ENCODE peak calls at places on chromosomes 7 and 10, in nine cellular contexts. F is neural progenitor cell, L is H9, Y is fibroblast of lung, G is GM23338, T is PC-3, H is astrocyte, J is HepG2, R is MM.1S. E is an unnamed sample.

GRCh38 chr10:116271593-116272496 is 1.2 kb downstream of the GFRA1 start:
- DNase-seq in F (peak), L (peak), Y (peak), G (peak), T (no peak), H (no peak), J (no peak), R (no peak), E (peak)

GRCh38 chr10:28381465-28381864 is 78.6 kb upstream of the MPP7 start:
- DNase-seq in F (no peak), L (no peak), Y (no peak), G (no peak), T (no peak), H (no peak), J (no peak), R (no peak), E (no peak)

GRCh38 chr10:78224602-78225001 is 190.9 kb downstream of the RPS24 start:
- DNase-seq in F (no peak), L (no peak), Y (no peak), G (no peak), T (no peak), H (peak), J (no peak), R (no peak), E (peak)

GRCh38 chr10:64760371-64760770 is 1239.2 kb downstream of the REEP3 start:
- DNase-seq in F (no peak), L (no peak), Y (peak), G (no peak), T (peak), H (no peak), J (no peak), R (no peak), E (no peak)

GRCh38 chr10:128326251-128326650 is 200.0 kb upstream of the MKI67 start:
- DNase-seq in F (no peak), L (no peak), Y (no peak), G (no peak), T (no peak), H (no peak), J (no peak), R (no peak), E (no peak)

GRCh38 chr10:110392860-110393732 is 88.4 kb upstream of the SMNDC1 start:
- DNase-seq in F (peak), L (no peak), Y (peak), G (peak), T (no peak), H (no peak), J (no peak), R (no peak), E (peak)

GRCh38 chr10:33746878-33747277 is 412.4 kb upstream of the NRP1 start:
- DNase-seq in F (no peak), L (no peak), Y (peak), G (no peak), T (no peak), H (peak), J (no peak), R (no peak), E (no peak)

GRCh38 chr10:107144490-107144889 is 20.0 kb downstream of the SORCS1 start:
- DNase-seq in F (peak), L (peak), Y (no peak), G (peak), T (peak), H (no peak), J (no peak), R (no peak), E (no peak)

GRCh38 chr10:96133135-96133534 is 3.0 kb downstream of the ZNF518A start:
- DNase-seq in F (no peak), L (no peak), Y (no peak), G (no peak), T (peak), H (peak), J (no peak), R (no peak), E (peak)

GRCh38 chr7:6392712-6393666 is 54.8 kb downstream of the DAGLB start:
- DNase-seq in F (no peak), L (no peak), Y (peak), G (no peak), T (peak), H (peak), J (no peak), R (no peak), E (peak)

GRCh38 chr7:43905954-43906326 is 456 bp downstream of the URGCP start:
- DNase-seq in F (peak), L (peak), Y (peak), G (peak), T (peak), H (peak), J (peak), R (peak), E (peak)

GRCh38 chr10:71042699-71043098 is 154.3 kb upstream of the PCBD1 start:
- DNase-seq in F (no peak), L (no peak), Y (no peak), G (no peak), T (no peak), H (no peak), J (no peak), R (no peak), E (no peak)
- H2AFZ ChIP-seq in F (no peak), L (no peak), Y (no peak), G (no peak), T (no peak), H (no peak), J (no peak), R (no peak), E (no peak)

GRCh38 chr10:69437321-69438259 is 13.7 kb upstream of the TSPAN15 start:
- DNase-seq in F (no peak), L (no peak), Y (no peak), G (no peak), T (peak), H (no peak), J (no peak), R (no peak), E (no peak)

GRCh38 chr10:69439350-69439739 is 11.9 kb upstream of the TSPAN15 start:
- DNase-seq in F (no peak), L (no peak), Y (no peak), G (no peak), T (peak), H (no peak), J (no peak), R (no peak), E (no peak)

GRCh38 chr10:69438531-69439349 is 12.5 kb upstream of the TSPAN15 start:
- DNase-seq in F (no peak), L (no peak), Y (peak), G (no peak), T (peak), H (no peak), J (no peak), R (no peak), E (no peak)

GRCh38 chr10:69443354-69443753 is 7.9 kb upstream of the TSPAN15 start:
- DNase-seq in F (no peak), L (no peak), Y (no peak), G (no peak), T (no peak), H (no peak), J (no peak), R (no peak), E (no peak)

DNA sequence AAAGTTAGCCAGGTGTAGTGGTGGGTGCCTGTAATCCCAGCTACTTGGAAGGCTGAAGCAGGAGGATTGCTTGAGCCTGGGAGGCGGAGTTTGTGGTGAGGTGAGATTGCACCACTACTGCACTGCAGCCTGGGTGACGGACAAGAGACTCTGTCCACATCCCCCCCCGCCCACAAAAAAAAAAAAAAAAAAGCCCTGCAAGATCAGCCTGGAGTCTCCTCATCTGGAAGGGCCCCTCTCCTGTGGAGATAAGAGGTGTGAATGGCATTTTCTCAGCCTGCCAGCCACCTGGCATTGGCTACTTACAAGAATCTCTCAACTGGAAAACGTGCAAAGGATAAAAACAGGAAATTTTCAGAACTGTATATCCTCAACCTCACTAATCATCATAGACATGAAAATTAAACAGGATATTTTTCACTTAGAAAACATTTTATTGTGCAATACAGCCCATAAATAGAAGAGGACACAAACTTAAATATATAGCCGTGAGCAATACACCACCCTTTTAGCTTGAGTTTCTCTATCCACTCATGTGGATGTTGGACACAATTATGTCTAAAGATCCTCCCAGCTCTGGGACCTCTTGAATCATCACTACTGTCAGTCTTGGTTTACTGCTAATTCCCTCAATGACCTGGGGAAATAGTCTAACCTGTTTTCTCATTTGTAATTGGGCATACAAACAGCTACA is 11.3 kb upstream of the TSPAN15 start:
- DNase-seq in F (peak), L (peak), Y (peak), G (peak), T (peak), H (no peak), J (peak), R (no peak), E (no peak)
- H3K4me2 ChIP-seq in F (no peak), L (no peak), Y (no peak), G (no peak), T (peak), H (no peak), J (no peak), R (no peak), E (peak)

GRCh38 chr7:47895026-47895425 is 53.2 kb downstream of the PKD1L1 start:
- DNase-seq in F (no peak), L (no peak), Y (no peak), G (no peak), T (no peak), H (no peak), J (no peak), R (no peak), E (no peak)
- H2AFZ ChIP-seq in F (no peak), L (no peak), Y (no peak), G (no peak), T (peak), H (no peak), J (no peak), R (peak), E (no peak)

DNA sequence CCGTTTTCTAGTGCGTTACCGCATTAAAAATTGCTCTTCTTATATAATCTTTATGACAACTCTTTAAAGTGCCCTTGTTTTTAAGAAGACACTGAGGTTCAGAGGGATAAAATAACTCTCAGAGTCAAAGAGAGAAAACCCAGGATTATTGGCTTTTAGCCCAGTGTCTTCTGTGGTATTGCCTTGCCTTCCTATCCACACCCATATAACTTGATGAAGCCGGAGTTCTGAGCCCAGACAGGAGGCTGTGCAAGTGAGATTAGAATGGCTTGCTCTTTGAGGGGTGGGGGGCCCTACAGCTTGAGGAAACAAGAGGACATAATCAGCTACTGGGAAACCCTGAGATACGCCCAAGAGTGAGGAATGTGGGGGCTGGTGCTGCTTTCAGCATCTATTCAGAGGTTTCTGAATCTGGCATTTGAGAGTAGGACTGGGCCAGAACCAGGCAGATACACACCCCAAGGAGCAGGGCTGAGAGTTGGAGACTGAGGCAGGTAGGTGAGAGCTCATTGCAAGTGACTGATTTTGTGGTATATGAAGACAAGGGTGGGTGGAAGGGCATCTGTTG is 2.3 kb downstream of the PRXL2A start:
- DNase-seq in F (no peak), L (no peak), Y (no peak), G (no peak), T (no peak), H (no peak), J (no peak), R (no peak), E (no peak)
- H3K4me2 ChIP-seq in F (peak), L (no peak), Y (no peak), G (no peak), T (no peak), H (no peak), J (peak), R (no peak), E (no peak)

GRCh38 chr10:5684971-5685763 is 529 bp downstream of the TASOR2 start:
- DNase-seq in F (peak), L (peak), Y (peak), G (peak), T (peak), H (peak), J (peak), R (peak), E (peak)

GRCh38 chr10:5684318-5684970 is at the start of gene TASOR2:
- DNase-seq in F (peak), L (peak), Y (peak), G (peak), T (peak), H (peak), J (peak), R (peak), E (peak)

GRCh38 chr10:5685764-5686240 is 1.2 kb downstream of the TASOR2 start:
- DNase-seq in F (peak), L (no peak), Y (no peak), G (no peak), T (no peak), H (no peak), J (no peak), R (no peak), E (no peak)

GRCh38 chr10:5681930-5682329 is 2.7 kb upstream of the TASOR2 start:
- DNase-seq in F (no peak), L (no peak), Y (no peak), G (no peak), T (no peak), H (no peak), J (no peak), R (no peak), E (no peak)

GRCh38 chr10:5683065-5683464 is 1.6 kb upstream of the TASOR2 start:
- DNase-seq in F (no peak), L (no peak), Y (no peak), G (no peak), T (no peak), H (no peak), J (no peak), R (no peak), E (no peak)
- H2AFZ ChIP-seq in F (no peak), L (no peak), Y (no peak), G (no peak), T (no peak), H (no peak), J (peak), R (no peak), E (no peak)

GRCh38 chr10:12559578-12560178 is 210.3 kb downstream of the CAMK1D start:
- DNase-seq in F (no peak), L (no peak), Y (no peak), G (no peak), T (no peak), H (no peak), J (no peak), R (no peak), E (no peak)

GRCh38 chr10:12564173-12564572 is 214.8 kb downstream of the CAMK1D start:
- DNase-seq in F (no peak), L (no peak), Y (peak), G (no peak), T (peak), H (peak), J (no peak), R (no peak), E (peak)

GRCh38 chr10:12561720-12562119 is 212.4 kb downstream of the CAMK1D start:
- DNase-seq in F (no peak), L (no peak), Y (no peak), G (no peak), T (no peak), H (no peak), J (no peak), R (no peak), E (no peak)

GRCh38 chr10:12563489-12563888 is 214.1 kb downstream of the CAMK1D start:
- DNase-seq in F (no peak), L (no peak), Y (no peak), G (no peak), T (no peak), H (no peak), J (no peak), R (no peak), E (no peak)

GRCh38 chr10:12561307-12561706 is 212.0 kb downstream of the CAMK1D start:
- DNase-seq in F (no peak), L (no peak), Y (no peak), G (no peak), T (no peak), H (no peak), J (no peak), R (no peak), E (no peak)
- H3K4me2 ChIP-seq in F (no peak), L (no peak), Y (no peak), G (no peak), T (no peak), H (no peak), J (no peak), R (no peak), E (no peak)

GRCh38 chr10:3578159-3578558 is 206.8 kb downstream of the KLF6 start:
- DNase-seq in F (no peak), L (no peak), Y (no peak), G (peak), T (no peak), H (no peak), J (no peak), R (no peak), E (no peak)

GRCh38 chr10:3571310-3571825 is 213.6 kb downstream of the KLF6 start:
- DNase-seq in F (no peak), L (no peak), Y (no peak), G (no peak), T (no peak), H (no peak), J (no peak), R (no peak), E (no peak)

GRCh38 chr10:3573498-3573897 is 211.5 kb downstream of the KLF6 start:
- DNase-seq in F (no peak), L (no peak), Y (no peak), G (no peak), T (no peak), H (no peak), J (no peak), R (no peak), E (no peak)

GRCh38 chr10:3570855-3571266 is 214.1 kb downstream of the KLF6 start:
- DNase-seq in F (peak), L (no peak), Y (peak), G (no peak), T (no peak), H (peak), J (no peak), R (no peak), E (peak)

DNA sequence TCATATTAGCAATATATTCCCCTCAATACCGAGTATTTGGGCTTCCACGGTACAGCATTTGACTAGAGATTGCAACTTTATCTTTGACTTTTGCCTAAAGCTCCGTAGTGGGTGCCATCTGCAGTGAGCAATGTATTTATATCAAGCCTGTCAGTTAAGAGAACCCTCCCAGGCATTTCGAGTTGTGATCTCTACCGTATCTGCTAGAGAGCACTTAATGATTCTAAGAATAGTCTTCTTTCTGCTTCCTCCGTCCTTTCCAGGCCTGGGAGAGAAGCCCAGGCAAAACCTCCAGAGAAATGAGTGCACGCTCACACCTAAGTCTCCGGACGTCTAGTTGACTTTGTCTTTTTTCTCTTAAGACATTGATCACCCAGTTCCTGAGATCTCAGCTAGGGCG is 210.6 kb downstream of the KLF6 start:
- DNase-seq in F (no peak), L (no peak), Y (no peak), G (no peak), T (no peak), H (no peak), J (no peak), R (no peak), E (no peak)
- H2AFZ ChIP-seq in F (peak), L (no peak), Y (no peak), G (peak), T (no peak), H (no peak), J (no peak), R (no peak), E (no peak)